ENCODE peak calls at places on chromosomes 2 and 18, in six cellular contexts. I is GM23248, H is PC-3, V is fibroblast of lung, X is Karpas-422, C is K562. O is an unnamed sample.

GRCh38 chr2:184336688-184337087 is 261.6 kb upstream of the ZNF804A start:
- DNase-seq in X (no peak), H (peak; percentile 41), V (peak; percentile 56), I (no peak), C (no peak), O (no peak)

GRCh38 chr18:33755918-33756590 is 178.0 kb downstream of the ASXL3 start:
- DNase-seq in H (peak; percentile 64), C (no peak), X (no peak), I (peak; percentile 95), V (peak; percentile 95), O (no peak)

GRCh38 chr2:203596183-203596582 is 61.1 kb upstream of the RAPH1 start:
- DNase-seq in I (no peak), V (no peak), C (no peak), H (no peak), X (no peak), O (no peak)

GRCh38 chr18:2197945-2198344 is 373.4 kb downstream of the METTL4 start:
- DNase-seq in H (peak; percentile 22), C (peak; percentile 27), X (no peak), V (no peak), I (no peak), O (no peak)

GRCh38 chr2:236507393-236508085 is 62.1 kb upstream of the ACKR3 start:
- DNase-seq in C (no peak), H (no peak), X (no peak), I (peak; percentile 56), V (peak; percentile 65), O (no peak)

GRCh38 chr2:128803222-128803621 is 484.6 kb upstream of the HS6ST1 start:
- DNase-seq in H (no peak), I (no peak), C (no peak), V (no peak), X (no peak), O (no peak)

GRCh38 chr18:24056506-24056905 is 42.0 kb downstream of the TTC39C start:
- DNase-seq in V (no peak), C (no peak), H (no peak), X (no peak), I (no peak), O (no peak)

GRCh38 chr18:23994361-23994902 is 20.1 kb upstream of the TTC39C start:
- DNase-seq in H (peak; percentile 97), X (no peak), V (peak; percentile 92), C (no peak), I (peak; percentile 87), O (no peak)

GRCh38 chr2:132974477-132975050 is 304.6 kb upstream of the LYPD1 start:
- DNase-seq in H (no peak), V (peak; percentile 42), C (no peak), I (no peak), X (no peak), O (no peak)

GRCh38 chr2:226979004-226979403 is 143.2 kb downstream of the RHBDD1 start:
- DNase-seq in C (peak; percentile 84), I (no peak), X (no peak), V (no peak), H (no peak), O (no peak)

GRCh38 chr2:158932246-158932645 is 36.2 kb upstream of the TANC1 start:
- DNase-seq in X (no peak), H (no peak), C (no peak), I (no peak), V (peak; percentile 70), O (no peak)

GRCh38 chr2:119464977-119465376 is 33.3 kb downstream of the TMEM37 start:
- DNase-seq in C (peak; percentile 13), V (no peak), H (no peak), X (peak; percentile 53), I (peak; percentile 9), O (no peak)

GRCh38 chr2:95029898-95030341 is 4.4 kb downstream of the MAL start:
- DNase-seq in H (no peak), I (no peak), X (no peak), C (no peak), V (no peak), O (no peak)

GRCh38 chr2:15562354-15563031 is 1.4 kb upstream of the NBAS start:
- DNase-seq in C (peak; percentile 43), H (no peak), V (no peak), X (no peak), I (no peak), O (no peak)

GRCh38 chr2:74206180-74206688 is 7.8 kb downstream of the MTHFD2 start:
- DNase-seq in I (peak; percentile 70), C (peak; percentile 75), H (peak; percentile 27), V (peak; percentile 38), X (no peak), O (peak; percentile 61)

GRCh38 chr2:54958717-54959371 is 91.4 kb downstream of the RTN4 start:
- DNase-seq in V (no peak), X (no peak), H (no peak), I (no peak), C (no peak), O (no peak)

DNA sequence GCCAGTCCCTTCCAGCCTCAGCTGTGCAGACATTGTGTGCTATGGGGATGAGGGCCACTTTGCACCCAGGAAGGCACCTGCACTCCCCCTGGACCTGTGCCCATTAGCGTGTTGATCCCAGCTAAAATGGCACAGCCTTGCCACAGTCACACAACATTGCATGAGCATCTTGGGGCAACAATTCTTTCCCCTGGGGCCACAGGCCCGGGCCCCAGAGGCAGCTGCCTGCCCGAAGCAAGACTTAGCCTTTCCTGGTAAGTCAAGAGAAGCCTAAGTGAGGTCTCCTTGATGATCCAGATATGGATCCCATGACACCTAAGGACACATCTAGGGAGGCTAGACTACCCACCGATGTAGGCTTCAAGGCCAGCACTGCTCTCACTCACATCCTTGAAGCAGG is 202.1 kb downstream of the BCL11A start:
- DNase-seq in C (no peak), V (no peak), X (peak; percentile 82), I (no peak), H (no peak), O (no peak)
- H2AFZ ChIP-seq in C (no peak overlapping the region), V (no peak overlapping the region), X (peak overlapping the region; percentile 8), I (no peak overlapping the region), H (no peak overlapping the region), O (peak overlapping the region; percentile 88)

GRCh38 chr18:63138469-63139340 is 180.9 kb downstream of the BCL2 start:
- DNase-seq in C (peak; percentile 8), X (peak; percentile 93), H (no peak), V (no peak), I (peak; percentile 58), O (peak; percentile 94)

GRCh38 chr18:63140038-63140450 is 179.5 kb downstream of the BCL2 start:
- DNase-seq in V (no peak), X (peak; percentile 84), H (no peak), I (no peak), C (no peak), O (peak; percentile 94)

GRCh38 chr18:63135101-63135500 is 184.5 kb downstream of the BCL2 start:
- DNase-seq in X (no peak), V (no peak), H (no peak), C (no peak), I (no peak), O (no peak)

GRCh38 chr18:63140997-63141776 is 178.4 kb downstream of the BCL2 start:
- DNase-seq in I (no peak), C (no peak), V (no peak), H (no peak), X (peak; percentile 73), O (no peak)

DNA sequence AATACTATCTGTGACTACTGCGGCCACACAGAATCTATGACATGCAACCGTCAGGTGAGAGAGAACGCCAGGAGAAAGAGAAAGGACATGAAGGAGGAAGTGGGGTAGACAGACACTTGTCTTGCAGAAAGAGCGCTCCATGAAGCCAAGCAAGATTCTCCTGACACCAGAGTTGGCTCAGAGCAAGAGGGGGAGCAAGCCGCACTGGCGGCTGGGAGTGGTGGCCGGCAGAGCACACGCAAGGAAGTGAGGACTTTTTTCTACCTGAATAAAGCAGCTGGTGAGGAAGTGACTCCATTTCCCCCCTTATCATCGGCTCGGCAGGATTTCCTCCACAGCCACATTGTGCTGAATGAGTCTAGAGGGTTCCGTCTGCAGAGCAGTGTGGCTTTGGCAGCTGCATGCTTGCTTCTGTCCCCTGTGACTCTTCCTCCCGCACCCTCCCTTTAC is 181.5 kb downstream of the BCL2 start:
- DNase-seq in X (peak; percentile 73), C (no peak), I (no peak), V (no peak), H (no peak), O (no peak)
- H2AFZ ChIP-seq in X (no peak overlapping the region), C (peak overlapping the region; percentile 75), I (peak overlapping the region; percentile 96), V (no peak overlapping the region), H (no peak overlapping the region), O (no peak overlapping the region)

GRCh38 chr2:40072442-40073232 is 293.6 kb upstream of the THUMPD2 start:
- DNase-seq in C (no peak), V (no peak), I (no peak), H (no peak), X (no peak), O (no peak)
- H2AFZ ChIP-seq in C (no peak overlapping the region), V (no peak overlapping the region), I (no peak overlapping the region), H (no peak overlapping the region), X (no peak overlapping the region), O (no peak overlapping the region)

DNA sequence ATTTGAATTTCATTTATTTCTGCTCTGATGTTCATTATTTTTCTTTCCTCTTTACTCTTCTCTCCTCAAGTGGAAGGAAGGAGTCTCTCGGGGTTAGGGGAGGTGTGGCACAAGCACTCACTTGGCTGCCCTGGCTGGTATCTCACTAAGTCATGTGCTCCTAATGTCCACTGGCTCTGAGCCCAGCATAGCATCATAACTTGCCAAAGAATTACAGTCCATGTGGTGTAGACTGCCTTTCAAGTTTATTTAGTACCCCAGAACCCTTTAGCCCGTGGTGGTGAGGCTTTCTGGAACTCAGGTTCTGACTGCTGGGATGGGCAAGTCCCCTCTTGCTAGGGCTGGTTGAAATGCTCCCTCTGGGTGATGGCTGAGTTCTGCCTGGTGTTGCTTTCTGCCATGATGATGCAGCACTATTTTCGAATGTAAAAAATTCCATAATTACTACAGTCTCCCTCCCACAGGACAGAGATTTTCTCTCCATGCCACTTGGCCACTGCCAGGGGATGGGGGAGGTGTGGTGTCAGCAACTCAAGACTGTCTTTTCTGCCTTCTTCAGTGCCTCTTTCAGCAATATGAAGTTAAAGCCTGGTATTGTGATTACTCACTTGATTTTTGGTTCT is 22.2 kb downstream of the SPAG16 start:
- DNase-seq in X (no peak), H (no peak), C (no peak), I (peak; percentile 66), V (peak; percentile 73), O (no peak)
- H2AFZ ChIP-seq in X (no peak overlapping the region), H (no peak overlapping the region), C (no peak overlapping the region), I (peak overlapping the region; percentile 16), V (no peak overlapping the region), O (no peak overlapping the region)

DNA sequence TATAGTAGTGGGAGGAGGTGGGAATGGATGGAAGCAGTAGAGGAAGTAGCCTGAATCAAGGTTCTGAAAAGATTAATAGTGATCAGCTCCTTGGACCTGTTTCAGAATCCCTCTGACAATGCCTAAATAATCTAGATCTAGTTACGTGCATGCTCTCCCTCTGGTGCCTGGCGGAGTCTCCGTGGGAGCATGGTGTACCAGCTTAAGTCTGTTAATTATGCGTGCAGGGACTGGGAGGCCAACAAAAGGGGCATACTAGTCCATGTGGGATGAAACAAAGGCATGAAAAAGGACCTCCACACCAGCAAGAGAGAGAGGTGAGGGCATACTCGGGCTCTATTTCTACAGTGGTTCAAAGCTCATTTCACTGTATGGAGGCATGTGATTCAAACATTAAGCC is 200.3 kb downstream of the DPP4 start:
- DNase-seq in X (no peak), H (no peak), I (no peak), C (no peak), V (no peak), O (no peak)
- H2AFZ ChIP-seq in X (no peak overlapping the region), H (no peak overlapping the region), I (no peak overlapping the region), C (no peak overlapping the region), V (no peak overlapping the region), O (no peak overlapping the region)